ENCODE peak calls at places on chromosomes 3 and 15, in five cellular contexts. M is fibroblast of lung, Y is endodermal cell, I is nucleus accumbens, Z is heart right ventricle. G is an unnamed sample.

GRCh38 chr3:44068753-44069152 is 172.9 kb upstream of the TOPAZ1 start:
- DNase-seq in Z (no peak), Y (no peak), M (no peak), I (no peak), G (no peak)

GRCh38 chr3:99041747-99042146 is 140.3 kb upstream of the DCBLD2 start:
- DNase-seq in Y (peak), Z (no peak), M (no peak), I (no peak), G (no peak)

GRCh38 chr3:150870406-150870805 is 34.8 kb downstream of the MINDY4B start:
- DNase-seq in Z (no peak), M (peak), I (no peak), Y (no peak), G (no peak)

GRCh38 chr15:97691799-97692198 is 268.7 kb upstream of the ARRDC4 start:
- DNase-seq in Y (no peak), I (no peak), Z (no peak), M (no peak), G (no peak)

GRCh38 chr3:139534992-139535879 is 4.3 kb downstream of the RBP1 start:
- DNase-seq in Z (peak), Y (peak), M (peak), I (peak), G (peak)

GRCh38 chr3:184582583-184582982 is 21.0 kb downstream of the EPHB3 start:
- DNase-seq in I (peak), Y (peak), Z (peak), M (no peak), G (peak)

GRCh38 chr3:115626006-115626409 is 2.7 kb downstream of the GAP43 start:
- DNase-seq in Z (no peak), M (no peak), I (no peak), Y (peak), G (no peak)

GRCh38 chr15:64842099-64842940 is 605 bp downstream of the PLEKHO2 start:
- DNase-seq in Z (peak), I (no peak), Y (peak), M (no peak), G (no peak)

GRCh38 chr3:23112491-23112890 is 90.6 kb upstream of the UBE2E2 start:
- DNase-seq in Y (peak), M (no peak), Z (no peak), I (no peak), G (no peak)

GRCh38 chr3:104291878-104292277 is 1074.8 kb upstream of the ALCAM start:
- DNase-seq in Z (no peak), M (peak), Y (no peak), I (no peak), G (no peak)

GRCh38 chr15:93703092-93703785 is 528.1 kb upstream of the MCTP2 start:
- DNase-seq in Z (no peak), M (no peak), I (no peak), Y (no peak), G (no peak)

GRCh38 chr15:51310064-51310463 is 28.3 kb downstream of the CYP19A1 start:
- DNase-seq in Z (no peak), M (peak), I (no peak), Y (no peak), G (no peak)

GRCh38 chr3:25156526-25157075 is 271.5 kb upstream of the RARB start:
- DNase-seq in Z (peak), I (no peak), M (peak), Y (peak), G (no peak)

GRCh38 chr3:23820888-23821287 is 15.1 kb downstream of the UBE2E1 start:
- DNase-seq in Y (no peak), M (no peak), Z (no peak), I (no peak), G (no peak)

GRCh38 chr15:42749266-42749665 is 12.3 kb upstream of the CDAN1 start:
- DNase-seq in M (no peak), Z (no peak), Y (no peak), I (no peak), G (no peak)

GRCh38 chr3:32021155-32021554 is 39.6 kb downstream of the ZNF860 start:
- DNase-seq in M (no peak), Y (no peak), Z (no peak), I (no peak), G (no peak)

GRCh38 chr15:62107561-62108110 is 40.9 kb downstream of the C2CD4A start:
- DNase-seq in I (no peak), M (no peak), Y (no peak), Z (no peak), G (no peak)

GRCh38 chr15:36330598-36330997 is 248.8 kb upstream of the CDIN1 start:
- DNase-seq in Y (peak), I (no peak), Z (no peak), M (no peak), G (no peak)

GRCh38 chr3:125166581-125166980 is 46.0 kb downstream of the SLC12A8 start:
- DNase-seq in Z (no peak), M (peak), I (no peak), Y (no peak), G (no peak)

GRCh38 chr15:27418729-27419128 is 447.7 kb downstream of the GABRG3 start:
- DNase-seq in Y (peak), M (no peak), I (no peak), Z (no peak), G (no peak)

GRCh38 chr3:113377158-113377557 is 64.1 kb downstream of the CFAP44 start:
- DNase-seq in Z (no peak), I (no peak), M (no peak), Y (no peak), G (no peak)

GRCh38 chr3:52495096-52495495 is at the start of gene STAB1:
- DNase-seq in Z (peak), Y (peak), M (no peak), I (no peak), G (peak)

GRCh38 chr3:56825579-56826438 is 24.1 kb upstream of the ARHGEF3 start:
- DNase-seq in M (peak), Z (no peak), I (no peak), Y (peak), G (no peak)

GRCh38 chr3:72766866-72767265 is 81.4 kb downstream of the SHQ1 start:
- DNase-seq in Z (no peak), I (no peak), Y (no peak), M (no peak), G (no peak)

GRCh38 chr3:13079510-13079909 is 6.3 kb upstream of the IQSEC1 start:
- DNase-seq in Z (no peak), Y (no peak), M (no peak), I (no peak), G (no peak)

G was measured in left cardiac atrium.